ENCODE peak calls at places on chromosomes 3 and 15, in four cellular contexts. X is activated CD8-positive, alpha-beta memory T cell treated with anti-CD3 and anti-CD28 coated beads, Interleukin-2, amount 50 U/mL, for 48 hours; T is stimulated activated CD4-positive, alpha-beta T cell treated with anti-CD3 and anti-CD28 coated beads, Interleukin-4, amount 100 ng/mL, for 4 hours; Q is CD8-positive, alpha-beta memory T cell. G is an unnamed sample.
A peak's percentile ranks its signal among the peaks of the same experiment; 100 is the strongest.

GRCh38 chr3:9793161-9793781 is 389 bp downstream of the ARPC4 start:
- DNase-seq in X (peak; percentile 68), T (no peak), Q (no peak), G (no peak)

GRCh38 chr15:87349181-87349580 is 907.4 kb downstream of the NTRK3 start:
- DNase-seq in X (no peak), T (no peak), Q (no peak), G (no peak)

GRCh38 chr15:57485869-57486268 is 105.8 kb upstream of the MYZAP start:
- DNase-seq in X (no peak), T (no peak), Q (no peak), G (no peak)

GRCh38 chr15:80989110-80989517 is 505 bp downstream of the MESD start:
- DNase-seq in X (no peak), T (no peak), Q (no peak), G (no peak)

GRCh38 chr3:11770105-11770476 is 76.6 kb downstream of the TAMM41 start:
- DNase-seq in X (peak; percentile 56), T (no peak), Q (no peak), G (no peak)

GRCh38 chr3:42270561-42270960 is 4.6 kb upstream of the CCK start:
- DNase-seq in X (no peak), T (no peak), Q (no peak), G (no peak)

GRCh38 chr15:31361764-31362120 is 35.1 kb downstream of the KLF13 start:
- DNase-seq in X (no peak), T (no peak), Q (no peak), G (no peak)

GRCh38 chr3:26233374-26233773 is 389.2 kb upstream of the LRRC3B start:
- DNase-seq in X (no peak), T (no peak), Q (no peak), G (no peak)

GRCh38 chr15:40097096-40097967 is 11.3 kb downstream of the BMF start:
- DNase-seq in X (no peak), T (no peak), Q (no peak), G (no peak)

GRCh38 chr3:41863024-41863423 is 98.9 kb downstream of the ULK4 start:
- DNase-seq in X (no peak), T (no peak), Q (no peak), G (no peak)

GRCh38 chr3:104032283-104032682 is 1334.4 kb upstream of the ALCAM start:
- DNase-seq in X (no peak), T (no peak), Q (no peak), G (no peak)